ENCODE peak calls at places on chromosomes 16 and 17, in seven cellular contexts. One of them, this sample, is unnamed.

GRCh38 chr17:27396941-27397340 is 59.3 kb upstream of the KSR1 start:
- DNase-seq in cardiac muscle cell: no peak
- DNase-seq in ovary: no peak
- DNase-seq in heart right ventricle: no peak
- DNase-seq in CD8-positive, alpha-beta T cell: no peak
- DNase-seq in neural progenitor cell: no peak
- DNase-seq in CD8-positive, alpha-beta memory T cell: no peak
- DNase-seq in this sample: no peak

GRCh38 chr17:2171725-2172446 is 117.0 kb downstream of the HIC1 start:
- DNase-seq in neural progenitor cell: no peak
- DNase-seq in ovary: peak
- DNase-seq in CD8-positive, alpha-beta memory T cell: no peak
- DNase-seq in CD8-positive, alpha-beta T cell: no peak
- DNase-seq in heart right ventricle: peak
- DNase-seq in cardiac muscle cell: peak
- DNase-seq in this sample: peak

GRCh38 chr16:23785842-23786241 is 31.0 kb downstream of the CHP2 start:
- DNase-seq in neural progenitor cell: no peak
- DNase-seq in CD8-positive, alpha-beta memory T cell: no peak
- DNase-seq in heart right ventricle: no peak
- DNase-seq in ovary: no peak
- DNase-seq in CD8-positive, alpha-beta T cell: no peak
- DNase-seq in cardiac muscle cell: no peak
- DNase-seq in this sample: no peak

GRCh38 chr16:924063-924462 is 46.7 kb downstream of the LMF1 start:
- DNase-seq in neural progenitor cell: no peak
- DNase-seq in CD8-positive, alpha-beta T cell: no peak
- DNase-seq in heart right ventricle: no peak
- DNase-seq in cardiac muscle cell: no peak
- DNase-seq in CD8-positive, alpha-beta memory T cell: no peak
- DNase-seq in ovary: no peak
- DNase-seq in this sample: no peak

GRCh38 chr17:72120878-72121163 is at the start of gene SOX9:
- DNase-seq in neural progenitor cell: peak
- DNase-seq in ovary: no peak
- DNase-seq in heart right ventricle: peak
- DNase-seq in CD8-positive, alpha-beta memory T cell: no peak
- DNase-seq in CD8-positive, alpha-beta T cell: no peak
- DNase-seq in cardiac muscle cell: peak
- DNase-seq in this sample: peak

GRCh38 chr17:20966869-20967268 is 75.9 kb downstream of the USP22 start:
- DNase-seq in neural progenitor cell: no peak
- DNase-seq in CD8-positive, alpha-beta T cell: no peak
- DNase-seq in cardiac muscle cell: no peak
- DNase-seq in ovary: no peak
- DNase-seq in heart right ventricle: no peak
- DNase-seq in CD8-positive, alpha-beta memory T cell: no peak
- DNase-seq in this sample: no peak

GRCh38 chr17:41551370-41551769 is 20.5 kb downstream of the KRT9 start:
- DNase-seq in cardiac muscle cell: no peak
- DNase-seq in CD8-positive, alpha-beta T cell: no peak
- DNase-seq in ovary: no peak
- DNase-seq in neural progenitor cell: no peak
- DNase-seq in heart right ventricle: no peak
- DNase-seq in CD8-positive, alpha-beta memory T cell: no peak
- DNase-seq in this sample: peak

GRCh38 chr16:50213939-50214519 is 52.3 kb upstream of the ADCY7 start:
- DNase-seq in ovary: no peak
- DNase-seq in CD8-positive, alpha-beta T cell: no peak
- DNase-seq in CD8-positive, alpha-beta memory T cell: no peak
- DNase-seq in neural progenitor cell: peak
- DNase-seq in heart right ventricle: no peak
- DNase-seq in cardiac muscle cell: peak
- DNase-seq in this sample: peak

GRCh38 chr16:47712276-47713224 is 251.4 kb downstream of the PHKB start:
- DNase-seq in ovary: no peak
- DNase-seq in CD8-positive, alpha-beta memory T cell: no peak
- DNase-seq in cardiac muscle cell: no peak
- DNase-seq in heart right ventricle: no peak
- DNase-seq in CD8-positive, alpha-beta T cell: no peak
- DNase-seq in neural progenitor cell: no peak
- DNase-seq in this sample: no peak

GRCh38 chr16:87635541-87636049 is 33.3 kb downstream of the JPH3 start:
- DNase-seq in ovary: peak
- DNase-seq in neural progenitor cell: peak
- DNase-seq in cardiac muscle cell: peak
- DNase-seq in heart right ventricle: peak
- DNase-seq in CD8-positive, alpha-beta memory T cell: peak
- DNase-seq in CD8-positive, alpha-beta T cell: peak
- DNase-seq in this sample: peak

GRCh38 chr17:66301418-66301863 is 972 bp upstream of the PRKCA start:
- DNase-seq in cardiac muscle cell: peak
- DNase-seq in CD8-positive, alpha-beta T cell: no peak
- DNase-seq in ovary: no peak
- DNase-seq in heart right ventricle: no peak
- DNase-seq in neural progenitor cell: peak
- DNase-seq in CD8-positive, alpha-beta memory T cell: no peak
- DNase-seq in this sample: no peak

GRCh38 chr17:8144401-8145295 is 7.6 kb downstream of the PER1 start:
- DNase-seq in heart right ventricle: no peak
- DNase-seq in neural progenitor cell: no peak
- DNase-seq in ovary: peak
- DNase-seq in CD8-positive, alpha-beta memory T cell: no peak
- DNase-seq in cardiac muscle cell: no peak
- DNase-seq in CD8-positive, alpha-beta T cell: no peak
- DNase-seq in this sample: no peak

GRCh38 chr17:6799738-6800137 is 23.7 kb downstream of the FBXO39 start:
- DNase-seq in heart right ventricle: no peak
- DNase-seq in CD8-positive, alpha-beta memory T cell: no peak
- DNase-seq in cardiac muscle cell: no peak
- DNase-seq in ovary: no peak
- DNase-seq in neural progenitor cell: no peak
- DNase-seq in CD8-positive, alpha-beta T cell: no peak
- DNase-seq in this sample: no peak

GRCh38 chr17:6797718-6798351 is 21.8 kb downstream of the FBXO39 start:
- DNase-seq in ovary: no peak
- DNase-seq in cardiac muscle cell: no peak
- DNase-seq in neural progenitor cell: no peak
- DNase-seq in CD8-positive, alpha-beta memory T cell: no peak
- DNase-seq in heart right ventricle: no peak
- DNase-seq in CD8-positive, alpha-beta T cell: no peak
- DNase-seq in this sample: no peak

GRCh38 chr17:6796017-6796886 is 20.2 kb downstream of the FBXO39 start:
- DNase-seq in cardiac muscle cell: no peak
- DNase-seq in ovary: no peak
- DNase-seq in CD8-positive, alpha-beta T cell: no peak
- DNase-seq in neural progenitor cell: no peak
- DNase-seq in heart right ventricle: no peak
- DNase-seq in CD8-positive, alpha-beta memory T cell: no peak
- DNase-seq in this sample: no peak

GRCh38 chr17:6796887-6797490 is 21.0 kb downstream of the FBXO39 start:
- DNase-seq in CD8-positive, alpha-beta memory T cell: no peak
- DNase-seq in heart right ventricle: no peak
- DNase-seq in cardiac muscle cell: no peak
- DNase-seq in ovary: no peak
- DNase-seq in neural progenitor cell: no peak
- DNase-seq in CD8-positive, alpha-beta T cell: no peak
- DNase-seq in this sample: no peak

DNA sequence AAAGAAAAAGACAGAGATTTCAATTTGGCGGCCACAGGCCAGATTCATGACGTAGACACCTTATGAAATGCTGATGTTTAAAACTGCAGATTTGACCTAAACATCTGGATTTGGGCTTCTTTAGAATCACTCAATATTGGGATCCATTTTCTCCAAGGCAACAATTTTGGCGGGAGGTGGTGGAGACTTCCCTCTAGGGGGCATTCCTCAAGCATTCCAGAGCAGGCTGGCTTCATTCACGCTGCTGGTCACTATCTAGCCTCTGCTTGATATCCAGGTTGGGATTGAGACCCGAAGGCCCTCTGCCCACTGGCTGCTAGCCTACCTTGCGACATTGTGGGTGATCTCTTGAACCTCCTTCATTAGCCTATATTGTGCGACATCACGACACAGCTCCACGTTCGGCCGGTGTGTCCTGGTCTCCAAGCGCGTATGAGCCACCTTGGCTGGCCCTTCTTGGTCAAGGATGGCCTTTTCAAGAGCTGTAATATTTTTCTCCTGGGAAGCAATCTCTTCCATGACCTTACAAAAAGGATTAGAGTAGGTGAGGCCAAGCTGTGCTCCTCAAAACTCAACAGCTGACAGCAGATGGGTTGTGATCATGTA is 24.5 kb downstream of the FBXO39 start:
- DNase-seq in CD8-positive, alpha-beta T cell: peak
- DNase-seq in heart right ventricle: no peak
- DNase-seq in CD8-positive, alpha-beta memory T cell: no peak
- DNase-seq in cardiac muscle cell: no peak
- DNase-seq in neural progenitor cell: peak
- DNase-seq in ovary: no peak
- DNase-seq in this sample: no peak
- H3K4me3 ChIP-seq in CD8-positive, alpha-beta T cell: no peak
- H3K4me3 ChIP-seq in heart right ventricle: no peak
- H3K4me3 ChIP-seq in CD8-positive, alpha-beta memory T cell: no peak
- H3K4me3 ChIP-seq in cardiac muscle cell: no peak
- H3K4me3 ChIP-seq in neural progenitor cell: no peak
- H3K4me3 ChIP-seq in ovary: no peak
- H3K4me3 ChIP-seq in this sample: no peak

GRCh38 chr17:73305845-73306836 is 5.7 kb downstream of the CDC42EP4 start:
- DNase-seq in CD8-positive, alpha-beta T cell: no peak
- DNase-seq in CD8-positive, alpha-beta memory T cell: no peak
- DNase-seq in ovary: no peak
- DNase-seq in heart right ventricle: no peak
- DNase-seq in cardiac muscle cell: no peak
- DNase-seq in neural progenitor cell: no peak
- DNase-seq in this sample: no peak
- H3K4me3 ChIP-seq in CD8-positive, alpha-beta T cell: no peak
- H3K4me3 ChIP-seq in CD8-positive, alpha-beta memory T cell: no peak
- H3K4me3 ChIP-seq in ovary: peak
- H3K4me3 ChIP-seq in heart right ventricle: peak
- H3K4me3 ChIP-seq in cardiac muscle cell: no peak
- H3K4me3 ChIP-seq in neural progenitor cell: no peak
- H3K4me3 ChIP-seq in this sample: no peak

GRCh38 chr17:62781826-62782225 is 26.3 kb downstream of the MARCHF10 start:
- DNase-seq in cardiac muscle cell: no peak
- DNase-seq in CD8-positive, alpha-beta memory T cell: no peak
- DNase-seq in neural progenitor cell: no peak
- DNase-seq in ovary: no peak
- DNase-seq in CD8-positive, alpha-beta T cell: no peak
- DNase-seq in heart right ventricle: no peak
- DNase-seq in this sample: no peak

GRCh38 chr17:62780273-62780672 is 27.8 kb downstream of the MARCHF10 start:
- DNase-seq in neural progenitor cell: no peak
- DNase-seq in CD8-positive, alpha-beta memory T cell: no peak
- DNase-seq in CD8-positive, alpha-beta T cell: no peak
- DNase-seq in ovary: no peak
- DNase-seq in heart right ventricle: peak
- DNase-seq in cardiac muscle cell: no peak
- DNase-seq in this sample: no peak

GRCh38 chr17:62780951-62781350 is 27.2 kb downstream of the MARCHF10 start:
- DNase-seq in heart right ventricle: no peak
- DNase-seq in neural progenitor cell: no peak
- DNase-seq in ovary: no peak
- DNase-seq in CD8-positive, alpha-beta T cell: no peak
- DNase-seq in CD8-positive, alpha-beta memory T cell: no peak
- DNase-seq in cardiac muscle cell: no peak
- DNase-seq in this sample: peak

GRCh38 chr17:62781356-62781755 is 26.8 kb downstream of the MARCHF10 start:
- DNase-seq in neural progenitor cell: no peak
- DNase-seq in CD8-positive, alpha-beta memory T cell: no peak
- DNase-seq in cardiac muscle cell: no peak
- DNase-seq in heart right ventricle: no peak
- DNase-seq in CD8-positive, alpha-beta T cell: no peak
- DNase-seq in ovary: no peak
- DNase-seq in this sample: peak

DNA sequence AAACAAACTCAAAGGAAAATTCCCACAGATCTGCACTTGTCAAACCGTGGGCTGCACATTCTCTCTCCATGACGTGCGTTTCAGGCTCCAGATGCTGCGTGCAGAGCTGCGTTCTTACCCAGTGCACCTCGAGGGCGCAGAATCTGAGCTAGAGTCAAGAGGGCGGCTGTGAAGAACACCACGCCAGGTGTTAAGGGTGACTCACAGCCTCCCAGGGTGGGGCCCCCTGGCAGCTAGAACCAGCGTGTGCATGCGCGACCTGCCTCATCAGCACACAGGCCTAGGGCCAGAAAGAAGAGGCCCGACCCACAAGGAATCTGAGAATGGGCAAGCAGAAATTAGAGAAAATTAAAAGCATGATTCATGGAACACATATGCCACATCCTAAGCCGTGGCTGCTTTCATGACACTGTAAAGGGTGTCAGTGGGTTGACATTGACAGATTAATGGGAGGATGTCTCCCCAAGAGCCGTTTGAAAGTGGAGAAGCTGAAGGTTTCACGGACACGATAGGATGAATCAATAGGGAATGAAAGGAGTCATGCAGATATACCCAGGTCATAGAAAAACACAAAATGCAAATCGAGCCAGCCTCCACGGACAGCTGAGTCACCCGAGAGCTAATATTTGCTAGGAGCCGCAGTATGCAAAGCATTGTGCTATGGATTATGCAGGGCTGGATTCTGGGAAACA is 29.0 kb downstream of the MARCHF10 start:
- DNase-seq in CD8-positive, alpha-beta memory T cell: no peak
- DNase-seq in cardiac muscle cell: no peak
- DNase-seq in CD8-positive, alpha-beta T cell: no peak
- DNase-seq in ovary: peak
- DNase-seq in heart right ventricle: no peak
- DNase-seq in neural progenitor cell: no peak
- DNase-seq in this sample: peak
- H3K4me3 ChIP-seq in CD8-positive, alpha-beta memory T cell: no peak
- H3K4me3 ChIP-seq in cardiac muscle cell: no peak
- H3K4me3 ChIP-seq in CD8-positive, alpha-beta T cell: no peak
- H3K4me3 ChIP-seq in ovary: no peak
- H3K4me3 ChIP-seq in heart right ventricle: no peak
- H3K4me3 ChIP-seq in neural progenitor cell: no peak
- H3K4me3 ChIP-seq in this sample: no peak

GRCh38 chr17:69916761-69917160 is 158.3 kb upstream of the KCNJ16 start:
- DNase-seq in ovary: no peak
- DNase-seq in cardiac muscle cell: no peak
- DNase-seq in heart right ventricle: no peak
- DNase-seq in CD8-positive, alpha-beta T cell: no peak
- DNase-seq in CD8-positive, alpha-beta memory T cell: no peak
- DNase-seq in neural progenitor cell: peak
- DNase-seq in this sample: no peak

GRCh38 chr17:69908599-69909368 is 166.2 kb upstream of the KCNJ16 start:
- DNase-seq in neural progenitor cell: no peak
- DNase-seq in heart right ventricle: no peak
- DNase-seq in CD8-positive, alpha-beta memory T cell: no peak
- DNase-seq in CD8-positive, alpha-beta T cell: no peak
- DNase-seq in cardiac muscle cell: no peak
- DNase-seq in ovary: no peak
- DNase-seq in this sample: no peak

GRCh38 chr17:69912819-69913218 is 162.2 kb upstream of the KCNJ16 start:
- DNase-seq in cardiac muscle cell: no peak
- DNase-seq in heart right ventricle: no peak
- DNase-seq in CD8-positive, alpha-beta T cell: no peak
- DNase-seq in ovary: no peak
- DNase-seq in CD8-positive, alpha-beta memory T cell: no peak
- DNase-seq in neural progenitor cell: no peak
- DNase-seq in this sample: no peak

GRCh38 chr17:69909389-69909788 is 165.6 kb upstream of the KCNJ16 start:
- DNase-seq in cardiac muscle cell: no peak
- DNase-seq in CD8-positive, alpha-beta T cell: no peak
- DNase-seq in ovary: no peak
- DNase-seq in heart right ventricle: no peak
- DNase-seq in neural progenitor cell: no peak
- DNase-seq in CD8-positive, alpha-beta memory T cell: no peak
- DNase-seq in this sample: no peak

GRCh38 chr17:69913241-69914015 is 161.6 kb upstream of the KCNJ16 start:
- DNase-seq in heart right ventricle: no peak
- DNase-seq in ovary: no peak
- DNase-seq in CD8-positive, alpha-beta memory T cell: no peak
- DNase-seq in CD8-positive, alpha-beta T cell: no peak
- DNase-seq in neural progenitor cell: no peak
- DNase-seq in cardiac muscle cell: no peak
- DNase-seq in this sample: peak
- H3K4me3 ChIP-seq in heart right ventricle: no peak
- H3K4me3 ChIP-seq in ovary: no peak
- H3K4me3 ChIP-seq in CD8-positive, alpha-beta memory T cell: no peak
- H3K4me3 ChIP-seq in CD8-positive, alpha-beta T cell: no peak
- H3K4me3 ChIP-seq in neural progenitor cell: no peak
- H3K4me3 ChIP-seq in cardiac muscle cell: no peak
- H3K4me3 ChIP-seq in this sample: no peak